ENCODE peak calls at places on chromosomes 1 and 21, in ten cellular contexts. One of them, this sample, is unnamed.

GRCh38 chr1:96010000-96010399 is 711.6 kb upstream of the PTBP2 start:
- DNase-seq in tibial artery: no peak
- DNase-seq in HCT116: no peak
- DNase-seq in neural progenitor cell: no peak
- DNase-seq in small intestine: no peak
- DNase-seq in left ventricle myocardium inferior: no peak
- DNase-seq in heart right ventricle: no peak
- DNase-seq in body of pancreas: no peak
- DNase-seq in transverse colon: no peak
- DNase-seq in upper lobe of right lung: no peak
- DNase-seq in this sample: no peak

GRCh38 chr1:65393345-65393744 is 27.1 kb upstream of the LEPR start:
- DNase-seq in tibial artery: no peak
- DNase-seq in body of pancreas: no peak
- DNase-seq in left ventricle myocardium inferior: no peak
- DNase-seq in neural progenitor cell: no peak
- DNase-seq in upper lobe of right lung: no peak
- DNase-seq in HCT116: no peak
- DNase-seq in small intestine: no peak
- DNase-seq in transverse colon: no peak
- DNase-seq in heart right ventricle: no peak
- DNase-seq in this sample: no peak

GRCh38 chr1:150551049-150551783 is 2.0 kb downstream of the ADAMTSL4 start:
- DNase-seq in neural progenitor cell: peak; percentile 2
- DNase-seq in upper lobe of right lung: no peak
- DNase-seq in transverse colon: peak; percentile 21
- DNase-seq in heart right ventricle: no peak
- DNase-seq in tibial artery: no peak
- DNase-seq in left ventricle myocardium inferior: no peak
- DNase-seq in small intestine: no peak
- DNase-seq in HCT116: no peak
- DNase-seq in body of pancreas: no peak
- DNase-seq in this sample: no peak

GRCh38 chr1:187691439-187691838 is 862.7 kb downstream of the PLA2G4A start:
- DNase-seq in small intestine: no peak
- DNase-seq in left ventricle myocardium inferior: no peak
- DNase-seq in heart right ventricle: no peak
- DNase-seq in body of pancreas: no peak
- DNase-seq in HCT116: peak; percentile 66
- DNase-seq in neural progenitor cell: no peak
- DNase-seq in upper lobe of right lung: no peak
- DNase-seq in tibial artery: no peak
- DNase-seq in transverse colon: no peak
- DNase-seq in this sample: no peak

GRCh38 chr1:209805875-209806760 is at the start of gene IRF6:
- DNase-seq in body of pancreas: peak; percentile 98
- DNase-seq in left ventricle myocardium inferior: peak; percentile 75
- DNase-seq in transverse colon: peak; percentile 96
- DNase-seq in heart right ventricle: peak; percentile 51
- DNase-seq in upper lobe of right lung: peak; percentile 97
- DNase-seq in small intestine: peak; percentile 97
- DNase-seq in neural progenitor cell: peak; percentile 96
- DNase-seq in HCT116: peak; percentile 88
- DNase-seq in tibial artery: peak; percentile 82
- DNase-seq in this sample: peak; percentile 92

GRCh38 chr21:27787046-27787445 is 820.2 kb upstream of the ADAMTS5 start:
- DNase-seq in heart right ventricle: no peak
- DNase-seq in transverse colon: no peak
- DNase-seq in tibial artery: no peak
- DNase-seq in upper lobe of right lung: no peak
- DNase-seq in HCT116: no peak
- DNase-seq in body of pancreas: no peak
- DNase-seq in neural progenitor cell: no peak
- DNase-seq in left ventricle myocardium inferior: no peak
- DNase-seq in small intestine: peak; percentile 79
- DNase-seq in this sample: no peak

GRCh38 chr1:53088616-53089300 is 26.7 kb downstream of the PODN start:
- DNase-seq in heart right ventricle: no peak
- DNase-seq in body of pancreas: no peak
- DNase-seq in HCT116: no peak
- DNase-seq in left ventricle myocardium inferior: no peak
- DNase-seq in small intestine: no peak
- DNase-seq in neural progenitor cell: no peak
- DNase-seq in transverse colon: no peak
- DNase-seq in tibial artery: no peak
- DNase-seq in upper lobe of right lung: no peak
- DNase-seq in this sample: no peak

GRCh38 chr1:212752256-212752933 is 39.2 kb downstream of the NSL1 start:
- DNase-seq in body of pancreas: no peak
- DNase-seq in neural progenitor cell: no peak
- DNase-seq in small intestine: no peak
- DNase-seq in upper lobe of right lung: no peak
- DNase-seq in HCT116: no peak
- DNase-seq in transverse colon: no peak
- DNase-seq in heart right ventricle: no peak
- DNase-seq in tibial artery: no peak
- DNase-seq in left ventricle myocardium inferior: no peak
- DNase-seq in this sample: no peak

GRCh38 chr1:30893776-30894507 is 14.6 kb downstream of the SDC3 start:
- DNase-seq in upper lobe of right lung: no peak
- DNase-seq in HCT116: no peak
- DNase-seq in body of pancreas: no peak
- DNase-seq in left ventricle myocardium inferior: no peak
- DNase-seq in tibial artery: no peak
- DNase-seq in small intestine: no peak
- DNase-seq in neural progenitor cell: peak; percentile 74
- DNase-seq in transverse colon: no peak
- DNase-seq in heart right ventricle: no peak
- DNase-seq in this sample: no peak

GRCh38 chr1:97192872-97193572 is 471.4 kb downstream of the PTBP2 start:
- DNase-seq in HCT116: peak; percentile 42
- DNase-seq in body of pancreas: peak; percentile 5
- DNase-seq in heart right ventricle: no peak
- DNase-seq in left ventricle myocardium inferior: no peak
- DNase-seq in upper lobe of right lung: no peak
- DNase-seq in transverse colon: no peak
- DNase-seq in small intestine: peak; percentile 74
- DNase-seq in tibial artery: no peak
- DNase-seq in neural progenitor cell: no peak
- DNase-seq in this sample: no peak

GRCh38 chr1:203271962-203272632 is 33.2 kb upstream of the BTG2 start:
- DNase-seq in small intestine: no peak
- DNase-seq in HCT116: no peak
- DNase-seq in transverse colon: peak; percentile 55
- DNase-seq in left ventricle myocardium inferior: no peak
- DNase-seq in heart right ventricle: no peak
- DNase-seq in upper lobe of right lung: peak; percentile 64
- DNase-seq in body of pancreas: no peak
- DNase-seq in neural progenitor cell: no peak
- DNase-seq in tibial artery: no peak
- DNase-seq in this sample: no peak

GRCh38 chr1:166703726-166704220 is 135.5 kb upstream of the POGK start:
- DNase-seq in tibial artery: no peak
- DNase-seq in small intestine: no peak
- DNase-seq in left ventricle myocardium inferior: no peak
- DNase-seq in neural progenitor cell: no peak
- DNase-seq in HCT116: no peak
- DNase-seq in transverse colon: no peak
- DNase-seq in body of pancreas: no peak
- DNase-seq in upper lobe of right lung: no peak
- DNase-seq in heart right ventricle: no peak
- DNase-seq in this sample: no peak

GRCh38 chr1:229148041-229148671 is 122.8 kb upstream of the RAB4A start:
- DNase-seq in HCT116: no peak
- DNase-seq in small intestine: peak; percentile 80
- DNase-seq in upper lobe of right lung: no peak
- DNase-seq in tibial artery: no peak
- DNase-seq in neural progenitor cell: peak; percentile 66
- DNase-seq in left ventricle myocardium inferior: peak; percentile 37
- DNase-seq in heart right ventricle: peak; percentile 24
- DNase-seq in body of pancreas: peak; percentile 78
- DNase-seq in transverse colon: no peak
- DNase-seq in this sample: no peak

GRCh38 chr1:156886583-156887302 is 6.8 kb upstream of the PEAR1 start:
- DNase-seq in body of pancreas: no peak
- DNase-seq in transverse colon: no peak
- DNase-seq in neural progenitor cell: no peak
- DNase-seq in heart right ventricle: no peak
- DNase-seq in upper lobe of right lung: no peak
- DNase-seq in small intestine: no peak
- DNase-seq in HCT116: no peak
- DNase-seq in tibial artery: no peak
- DNase-seq in left ventricle myocardium inferior: no peak
- DNase-seq in this sample: no peak

GRCh38 chr21:33978585-33978984 is 63.0 kb upstream of the ATP5PO start:
- DNase-seq in body of pancreas: no peak
- DNase-seq in neural progenitor cell: no peak
- DNase-seq in HCT116: no peak
- DNase-seq in upper lobe of right lung: no peak
- DNase-seq in heart right ventricle: no peak
- DNase-seq in tibial artery: no peak
- DNase-seq in transverse colon: no peak
- DNase-seq in left ventricle myocardium inferior: no peak
- DNase-seq in small intestine: no peak
- DNase-seq in this sample: no peak

GRCh38 chr1:67735220-67735619 is 50.2 kb downstream of the GADD45A start:
- DNase-seq in HCT116: no peak
- DNase-seq in transverse colon: no peak
- DNase-seq in body of pancreas: no peak
- DNase-seq in heart right ventricle: no peak
- DNase-seq in tibial artery: no peak
- DNase-seq in small intestine: no peak
- DNase-seq in neural progenitor cell: no peak
- DNase-seq in left ventricle myocardium inferior: no peak
- DNase-seq in upper lobe of right lung: no peak
- DNase-seq in this sample: no peak

GRCh38 chr1:67735806-67736627 is 51.0 kb downstream of the GADD45A start:
- DNase-seq in HCT116: peak; percentile 45
- DNase-seq in upper lobe of right lung: peak; percentile 67
- DNase-seq in tibial artery: peak; percentile 85
- DNase-seq in heart right ventricle: peak; percentile 54
- DNase-seq in body of pancreas: peak; percentile 48
- DNase-seq in neural progenitor cell: peak; percentile 46
- DNase-seq in small intestine: peak; percentile 82
- DNase-seq in transverse colon: peak; percentile 78
- DNase-seq in left ventricle myocardium inferior: peak; percentile 73
- DNase-seq in this sample: no peak

GRCh38 chr1:67738401-67738800 is 53.4 kb downstream of the GADD45A start:
- DNase-seq in upper lobe of right lung: no peak
- DNase-seq in left ventricle myocardium inferior: no peak
- DNase-seq in body of pancreas: no peak
- DNase-seq in HCT116: no peak
- DNase-seq in small intestine: no peak
- DNase-seq in transverse colon: no peak
- DNase-seq in neural progenitor cell: no peak
- DNase-seq in heart right ventricle: no peak
- DNase-seq in tibial artery: no peak
- DNase-seq in this sample: no peak

GRCh38 chr1:67737875-67738274 is 52.9 kb downstream of the GADD45A start:
- DNase-seq in transverse colon: no peak
- DNase-seq in HCT116: no peak
- DNase-seq in upper lobe of right lung: no peak
- DNase-seq in heart right ventricle: no peak
- DNase-seq in body of pancreas: no peak
- DNase-seq in small intestine: no peak
- DNase-seq in tibial artery: no peak
- DNase-seq in left ventricle myocardium inferior: no peak
- DNase-seq in neural progenitor cell: no peak
- DNase-seq in this sample: no peak

GRCh38 chr1:67736750-67737149 is 51.7 kb downstream of the GADD45A start:
- DNase-seq in left ventricle myocardium inferior: no peak
- DNase-seq in small intestine: no peak
- DNase-seq in body of pancreas: no peak
- DNase-seq in transverse colon: no peak
- DNase-seq in upper lobe of right lung: no peak
- DNase-seq in HCT116: no peak
- DNase-seq in tibial artery: no peak
- DNase-seq in heart right ventricle: no peak
- DNase-seq in neural progenitor cell: no peak
- DNase-seq in this sample: no peak
- H3K4me1 ChIP-seq in left ventricle myocardium inferior: peaks cover 65% of the 10 kb centered on the region
- H3K4me1 ChIP-seq in small intestine: peaks cover 27% of the 10 kb centered on the region
- H3K4me1 ChIP-seq in body of pancreas: peaks cover 26% of the 10 kb centered on the region
- H3K4me1 ChIP-seq in transverse colon: peaks cover 37% of the 10 kb centered on the region
- H3K4me1 ChIP-seq in upper lobe of right lung: peaks cover 39% of the 10 kb centered on the region
- H3K4me1 ChIP-seq in HCT116: peaks cover 16% of the 10 kb centered on the region
- H3K4me1 ChIP-seq in tibial artery: peaks cover 98% of the 10 kb centered on the region
- H3K4me1 ChIP-seq in heart right ventricle: peaks cover 58% of the 10 kb centered on the region
- H3K4me1 ChIP-seq in neural progenitor cell: peaks cover 14% of the 10 kb centered on the region
- H3K4me1 ChIP-seq in this sample: peaks cover 6% of the 10 kb centered on the region

GRCh38 chr1:196403803-196404690 is 204.2 kb downstream of the KCNT2 start:
- DNase-seq in tibial artery: no peak
- DNase-seq in neural progenitor cell: no peak
- DNase-seq in small intestine: no peak
- DNase-seq in body of pancreas: no peak
- DNase-seq in HCT116: no peak
- DNase-seq in transverse colon: no peak
- DNase-seq in left ventricle myocardium inferior: no peak
- DNase-seq in heart right ventricle: no peak
- DNase-seq in upper lobe of right lung: no peak
- DNase-seq in this sample: no peak
- H3K4me3 ChIP-seq in tibial artery: peak overlapping the region; percentile 25
- H3K4me3 ChIP-seq in neural progenitor cell: no peak overlapping the region
- H3K4me3 ChIP-seq in small intestine: no peak overlapping the region
- H3K4me3 ChIP-seq in body of pancreas: no peak overlapping the region
- H3K4me3 ChIP-seq in HCT116: no peak overlapping the region
- H3K4me3 ChIP-seq in transverse colon: no peak overlapping the region
- H3K4me3 ChIP-seq in left ventricle myocardium inferior: no peak overlapping the region
- H3K4me3 ChIP-seq in heart right ventricle: no peak overlapping the region
- H3K4me3 ChIP-seq in upper lobe of right lung: peak overlapping the region; percentile 14
- H3K4me3 ChIP-seq in this sample: no peak overlapping the region

GRCh38 chr1:109687641-109688499 is at the start of gene GSTM1:
- DNase-seq in HCT116: no peak
- DNase-seq in tibial artery: no peak
- DNase-seq in small intestine: peak; percentile 86
- DNase-seq in transverse colon: peak; percentile 83
- DNase-seq in left ventricle myocardium inferior: no peak
- DNase-seq in heart right ventricle: peak; percentile 84
- DNase-seq in body of pancreas: no peak
- DNase-seq in neural progenitor cell: peak; percentile 78
- DNase-seq in upper lobe of right lung: no peak
- DNase-seq in this sample: no peak
- H3K27ac ChIP-seq in HCT116: no peak within 1 kb of the TSS
- H3K27ac ChIP-seq in tibial artery: no peak within 1 kb of the TSS
- H3K27ac ChIP-seq in small intestine: peak within 1 kb of the TSS; percentile 60
- H3K27ac ChIP-seq in transverse colon: no peak within 1 kb of the TSS
- H3K27ac ChIP-seq in left ventricle myocardium inferior: no peak within 1 kb of the TSS
- H3K27ac ChIP-seq in heart right ventricle: no peak within 1 kb of the TSS
- H3K27ac ChIP-seq in body of pancreas: peak within 1 kb of the TSS; percentile 25
- H3K27ac ChIP-seq in neural progenitor cell: no peak within 1 kb of the TSS
- H3K27ac ChIP-seq in upper lobe of right lung: no peak within 1 kb of the TSS
- H3K27ac ChIP-seq in this sample: no peak within 1 kb of the TSS

DNA sequence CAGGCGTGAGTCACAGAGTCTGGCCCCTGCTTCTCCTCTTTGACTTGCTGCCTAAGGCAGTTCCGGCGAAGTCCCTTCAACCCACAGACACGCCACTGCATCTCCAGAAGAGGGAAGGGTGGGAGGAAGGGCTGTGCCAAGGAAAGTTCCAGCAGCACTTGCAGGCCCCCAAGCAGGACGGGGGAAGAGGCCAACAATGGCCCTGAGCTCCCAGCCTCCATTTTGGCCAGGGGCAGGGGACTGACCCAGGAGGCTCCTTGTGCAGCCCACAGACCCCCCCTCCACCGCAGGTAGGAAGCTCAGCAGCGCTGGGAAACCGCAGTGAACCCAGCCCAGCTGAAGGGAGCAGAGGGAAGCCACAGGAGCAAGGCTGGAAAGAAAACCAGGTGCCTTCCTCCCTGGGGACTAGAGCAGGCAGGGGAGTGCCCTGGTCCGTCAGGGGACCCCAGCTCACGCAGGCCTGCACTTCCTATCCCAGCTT is 35.4 kb downstream of the ACOT7 start:
- DNase-seq in body of pancreas: no peak
- DNase-seq in left ventricle myocardium inferior: no peak
- DNase-seq in HCT116: no peak
- DNase-seq in transverse colon: no peak
- DNase-seq in upper lobe of right lung: no peak
- DNase-seq in tibial artery: no peak
- DNase-seq in neural progenitor cell: no peak
- DNase-seq in small intestine: no peak
- DNase-seq in heart right ventricle: no peak
- DNase-seq in this sample: no peak
- H3K4me1 ChIP-seq in body of pancreas: peaks cover 54% of the 10 kb centered on the region
- H3K4me1 ChIP-seq in left ventricle myocardium inferior: peaks cover 48% of the 10 kb centered on the region
- H3K4me1 ChIP-seq in HCT116: peaks cover 48% of the 10 kb centered on the region
- H3K4me1 ChIP-seq in transverse colon: peaks cover 78% of the 10 kb centered on the region
- H3K4me1 ChIP-seq in upper lobe of right lung: peaks cover 41% of the 10 kb centered on the region
- H3K4me1 ChIP-seq in tibial artery: peaks cover 34% of the 10 kb centered on the region
- H3K4me1 ChIP-seq in neural progenitor cell: peaks cover 20% of the 10 kb centered on the region
- H3K4me1 ChIP-seq in small intestine: peaks cover 24% of the 10 kb centered on the region
- H3K4me1 ChIP-seq in heart right ventricle: peaks cover 40% of the 10 kb centered on the region
- H3K4me1 ChIP-seq in this sample: peaks cover 7% of the 10 kb centered on the region